ENCODE peak calls at places on chromosomes 16 and 17, in ten cellular contexts. U is prostate gland; T is brain microvascular endothelial cell; S is GM23338; F is heart left ventricle; J is cardiac fibroblast; Q is AG09309; L is testis; M is mucosa of descending colon; V is CD8-positive, alpha-beta T cell. O is an unnamed sample.

GRCh38 chr17:81246679-81247338 is 7.7 kb downstream of the NDUFAF8 start:
- DNase-seq in S (no peak), F (no peak), Q (no peak), L (no peak), J (no peak), U (no peak), T (no peak), V (no peak), M (peak; percentile 45), O (no peak)

GRCh38 chr17:36892112-36892838 is 45.0 kb upstream of the LHX1 start:
- DNase-seq in F (no peak), J (no peak), S (no peak), M (no peak), L (no peak), U (no peak), T (no peak), V (no peak), Q (no peak), O (no peak)

GRCh38 chr16:57530104-57530522 is 6.3 kb downstream of the CCDC102A start:
- DNase-seq in V (peak; percentile 75), S (no peak), Q (no peak), J (peak; percentile 78), M (peak; percentile 69), L (no peak), F (no peak), T (peak; percentile 54), U (no peak), O (peak; percentile 79)

GRCh38 chr16:15880434-15880833 is 8.0 kb downstream of the CEP20 start:
- DNase-seq in M (no peak), U (no peak), Q (no peak), F (no peak), L (no peak), T (no peak), J (no peak), S (no peak), V (no peak), O (no peak)

GRCh38 chr16:19871721-19872120 is 12.9 kb downstream of the GPRC5B start:
- DNase-seq in S (no peak), F (no peak), Q (no peak), V (no peak), M (no peak), L (no peak), J (no peak), T (no peak), U (no peak), O (no peak)

GRCh38 chr16:27245276-27246231 is 23.0 kb downstream of the NSMCE1 start:
- DNase-seq in L (peak; percentile 48), M (no peak), J (peak; percentile 89), V (no peak), T (peak; percentile 97), U (no peak), Q (no peak), F (peak; percentile 42), S (no peak), O (no peak)

GRCh38 chr16:2956566-2956956 is 7.5 kb upstream of the KREMEN2 start:
- DNase-seq in L (no peak), F (no peak), T (no peak), J (no peak), Q (no peak), V (no peak), S (no peak), U (no peak), M (no peak), O (no peak)

GRCh38 chr16:75250809-75251279 is 580 bp downstream of the BCAR1 start:
- DNase-seq in F (no peak), V (no peak), Q (no peak), J (no peak), M (peak; percentile 78), S (no peak), U (no peak), T (no peak), L (no peak), O (peak; percentile 91)

GRCh38 chr16:27110524-27110896 is 43.8 kb downstream of the C16orf82 start:
- DNase-seq in L (no peak), U (no peak), T (no peak), M (no peak), V (no peak), S (no peak), F (no peak), Q (no peak), J (no peak), O (no peak)

GRCh38 chr16:48903054-48903453 is 293.1 kb upstream of the N4BP1 start:
- DNase-seq in M (no peak), U (no peak), T (no peak), J (no peak), L (no peak), S (peak; percentile 45), Q (no peak), F (no peak), V (no peak), O (no peak)

GRCh38 chr16:70158261-70158939 is 15.2 kb upstream of the CLEC18C start:
- DNase-seq in Q (no peak), L (peak; percentile 17), M (no peak), J (no peak), V (no peak), U (peak; percentile 4), T (no peak), F (no peak), S (peak; percentile 37), O (peak; percentile 10)

DNA sequence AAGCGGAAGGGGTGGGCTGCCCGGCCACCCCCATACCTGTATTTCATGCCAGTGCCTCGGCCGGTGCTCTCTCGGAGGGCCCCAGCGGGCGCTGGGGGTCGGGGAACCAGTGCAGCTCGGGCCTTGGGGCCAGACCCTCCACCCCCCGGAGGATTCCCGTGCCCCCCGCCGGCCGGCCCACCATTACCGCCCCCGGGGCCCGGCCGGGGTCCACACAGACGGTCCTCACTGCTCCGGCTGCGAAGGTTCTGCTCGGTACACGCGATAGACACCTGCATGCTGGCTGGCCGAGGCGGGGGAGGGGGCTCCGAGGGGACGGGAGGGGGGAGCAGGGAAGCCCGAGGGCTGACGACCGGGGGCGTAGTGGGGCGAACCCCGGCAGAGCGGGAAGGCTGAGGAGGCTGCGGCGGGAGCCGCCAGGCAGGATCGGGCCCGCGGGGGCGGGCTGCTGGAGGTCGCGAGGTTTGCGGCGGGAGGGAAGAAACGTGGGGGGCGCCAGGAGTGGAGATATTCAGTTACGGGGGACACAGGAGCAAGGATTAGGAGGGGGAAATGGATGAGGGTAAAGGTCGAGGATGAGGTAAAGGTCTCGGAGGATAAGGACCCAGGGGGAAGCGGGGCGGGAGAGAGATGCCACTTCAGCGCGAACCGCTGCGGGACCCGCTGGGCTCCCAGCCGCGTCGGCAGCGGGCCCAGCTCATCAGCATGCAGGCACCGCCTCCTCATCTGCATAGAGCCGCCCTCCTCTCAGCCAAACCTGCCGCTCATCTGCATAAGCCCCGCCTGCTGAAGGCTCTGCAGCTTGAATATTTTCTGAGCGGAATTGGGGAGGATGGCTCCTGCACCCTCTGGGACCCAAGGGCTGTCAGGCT is at the start of gene KCNAB3:
- DNase-seq in S (peak; percentile 93), V (peak; percentile 49), M (peak; percentile 62), U (peak; percentile 60), J (peak; percentile 80), F (no peak), Q (no peak), L (peak; percentile 81), T (peak; percentile 68), O (peak; percentile 82)
- H3K4me3 ChIP-seq in S (peak within 1 kb of the TSS; percentile 60), V (no peak within 1 kb of the TSS), M (no peak within 1 kb of the TSS), U (no peak within 1 kb of the TSS), J (peak within 1 kb of the TSS; percentile 45), F (no peak within 1 kb of the TSS), Q (peak within 1 kb of the TSS; percentile 43), L (peak within 1 kb of the TSS; percentile 49), T (peak within 1 kb of the TSS; percentile 56), O (no peak within 1 kb of the TSS)

DNA sequence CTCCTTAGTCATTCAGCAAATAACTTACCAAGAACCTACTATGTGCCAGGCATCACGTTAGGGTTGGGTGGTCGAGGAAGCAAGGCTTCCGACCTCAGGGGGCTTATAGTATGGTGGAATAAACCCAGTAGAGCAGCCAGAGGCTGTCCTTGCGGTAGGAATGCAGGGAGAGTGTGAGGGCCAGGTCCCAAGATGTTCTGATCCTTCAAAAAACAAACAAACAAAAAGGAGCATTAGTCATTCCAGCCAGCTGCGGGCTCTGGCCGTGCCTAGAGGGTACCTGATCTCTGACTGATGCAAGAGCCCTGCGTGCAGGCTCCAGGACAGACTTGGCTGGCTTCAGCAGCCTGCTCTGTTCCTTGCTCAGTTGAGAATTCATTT is 18.2 kb downstream of the CYB5D2 start:
- DNase-seq in F (no peak), Q (peak; percentile 31), L (no peak), T (peak; percentile 81), J (peak; percentile 81), U (peak; percentile 75), V (no peak), M (no peak), S (peak; percentile 50), O (peak; percentile 76)
- TF ChIP-seq CTCF in F (no peak), Q (peak; percentile 47), L (no peak), T (peak; percentile 54), J (peak; percentile 75), U (peak; percentile 48), V (no peak), M (no peak), S (no peak), O (no peak)

DNA sequence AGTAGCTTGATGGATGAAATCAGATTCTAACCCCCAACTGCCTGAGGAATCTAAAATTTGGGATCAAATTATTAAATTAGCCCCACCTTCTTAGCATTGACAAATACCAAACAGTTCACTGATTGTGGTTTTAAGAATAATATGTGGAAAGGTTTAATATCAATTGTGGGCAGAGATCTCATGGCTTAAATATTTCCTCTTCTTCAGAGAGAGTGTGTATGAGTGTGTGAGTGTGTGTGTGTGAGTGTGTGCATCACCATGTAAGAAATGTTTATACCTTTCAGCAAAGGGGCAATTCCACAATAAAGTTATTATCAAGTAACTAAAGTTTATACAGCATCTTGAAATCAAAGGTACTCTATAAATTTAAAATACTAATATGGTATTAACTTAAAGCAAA is 3.2 kb downstream of the SMURF2 start:
- DNase-seq in M (no peak), T (peak; percentile 63), F (no peak), U (no peak), J (peak; percentile 64), Q (peak; percentile 48), S (no peak), V (no peak), L (no peak), O (no peak)
- H3K4me3 ChIP-seq in M (no peak overlapping the region), T (peak overlapping the region; percentile 33), F (no peak overlapping the region), U (no peak overlapping the region), J (peak overlapping the region; percentile 12), Q (peak overlapping the region; percentile 14), S (no peak overlapping the region), V (no peak overlapping the region), L (no peak overlapping the region), O (no peak overlapping the region)

GRCh38 chr17:20944014-20944905 is 98.6 kb downstream of the USP22 start:
- DNase-seq in T (no peak), Q (no peak), M (peak; percentile 62), U (peak; percentile 80), F (no peak), L (no peak), J (no peak), V (no peak), S (peak; percentile 87), O (peak; percentile 73)
- TF ChIP-seq CTCF in T (peak; percentile 40), Q (no peak), M (peak; percentile 41), U (peak; percentile 74), F (no peak), L (no peak), J (no peak), V (no peak), S (peak; percentile 80), O (peak; percentile 38)